ENCODE peak calls at places on chromosome 1, in four cellular contexts. One of them, this sample, is unnamed.

GRCh38 chr1:85452859-85453430 is 12.0 kb downstream of the DDAH1 start:
- ATAC-seq in HepG2: no peak
- ATAC-seq in upper lobe of left lung: no peak
- ATAC-seq in A549: no peak
- ATAC-seq in this sample: no peak

GRCh38 chr1:30887485-30888315 is 20.9 kb downstream of the SDC3 start:
- ATAC-seq in HepG2: no peak
- ATAC-seq in A549: no peak
- ATAC-seq in upper lobe of left lung: no peak
- ATAC-seq in this sample: peak

GRCh38 chr1:38308780-38309179 is 262.2 kb upstream of the POU3F1 start:
- ATAC-seq in HepG2: peak
- ATAC-seq in A549: no peak
- ATAC-seq in upper lobe of left lung: no peak
- ATAC-seq in this sample: no peak

GRCh38 chr1:185644531-185644930 is 89.7 kb upstream of the HMCN1 start:
- ATAC-seq in HepG2: no peak
- ATAC-seq in upper lobe of left lung: no peak
- ATAC-seq in A549: no peak
- ATAC-seq in this sample: no peak

GRCh38 chr1:167052389-167052788 is 37.8 kb downstream of the GPA33 start:
- ATAC-seq in A549: peak
- ATAC-seq in HepG2: peak
- ATAC-seq in upper lobe of left lung: no peak
- ATAC-seq in this sample: no peak

GRCh38 chr1:82165304-82165703 is 364.6 kb downstream of the ADGRL2 start:
- ATAC-seq in A549: no peak
- ATAC-seq in HepG2: no peak
- ATAC-seq in upper lobe of left lung: no peak
- ATAC-seq in this sample: no peak

GRCh38 chr1:24605534-24606295 is 37.4 kb upstream of the SRRM1 start:
- ATAC-seq in A549: no peak
- ATAC-seq in HepG2: peak
- ATAC-seq in upper lobe of left lung: no peak
- ATAC-seq in this sample: no peak

GRCh38 chr1:110136911-110137310 is 13.4 kb upstream of the SLC6A17 start:
- ATAC-seq in A549: no peak
- ATAC-seq in upper lobe of left lung: no peak
- ATAC-seq in HepG2: no peak
- ATAC-seq in this sample: no peak

GRCh38 chr1:52862666-52863458 is 20.3 kb downstream of the ZYG11A start:
- ATAC-seq in upper lobe of left lung: no peak
- ATAC-seq in HepG2: no peak
- ATAC-seq in A549: no peak
- ATAC-seq in this sample: no peak

GRCh38 chr1:204426035-204426436 is 14.4 kb upstream of the PPP1R15B start:
- ATAC-seq in upper lobe of left lung: no peak
- ATAC-seq in HepG2: no peak
- ATAC-seq in A549: peak
- ATAC-seq in this sample: no peak

GRCh38 chr1:67627336-67627735 is 57.7 kb upstream of the GADD45A start:
- ATAC-seq in HepG2: no peak
- ATAC-seq in upper lobe of left lung: no peak
- ATAC-seq in A549: no peak
- ATAC-seq in this sample: no peak

GRCh38 chr1:87279966-87280535 is 48.6 kb upstream of the LMO4 start:
- ATAC-seq in A549: no peak
- ATAC-seq in upper lobe of left lung: no peak
- ATAC-seq in HepG2: no peak
- ATAC-seq in this sample: no peak

GRCh38 chr1:104028670-104029069 is 279.0 kb downstream of the AMY1C start:
- ATAC-seq in HepG2: no peak
- ATAC-seq in A549: no peak
- ATAC-seq in upper lobe of left lung: no peak
- ATAC-seq in this sample: no peak

GRCh38 chr1:40939320-40940059 is 40.0 kb upstream of the CTPS1 start:
- ATAC-seq in A549: peak
- ATAC-seq in HepG2: peak
- ATAC-seq in upper lobe of left lung: peak
- ATAC-seq in this sample: peak

GRCh38 chr1:40948741-40949528 is 30.6 kb upstream of the CTPS1 start:
- ATAC-seq in A549: peak
- ATAC-seq in upper lobe of left lung: peak
- ATAC-seq in HepG2: peak
- ATAC-seq in this sample: no peak

GRCh38 chr1:40944841-40945430 is 34.6 kb upstream of the CTPS1 start:
- ATAC-seq in upper lobe of left lung: peak
- ATAC-seq in HepG2: peak
- ATAC-seq in A549: no peak
- ATAC-seq in this sample: peak

GRCh38 chr1:40945491-40945973 is 34.0 kb upstream of the CTPS1 start:
- ATAC-seq in upper lobe of left lung: no peak
- ATAC-seq in A549: no peak
- ATAC-seq in HepG2: no peak
- ATAC-seq in this sample: no peak

GRCh38 chr1:40944326-40944725 is 35.2 kb upstream of the CTPS1 start:
- ATAC-seq in A549: peak
- ATAC-seq in HepG2: peak
- ATAC-seq in upper lobe of left lung: peak
- ATAC-seq in this sample: peak
- TF ChIP-seq EP300 in A549: peak
- TF ChIP-seq EP300 in HepG2: no peak
- TF ChIP-seq EP300 in upper lobe of left lung: no peak
- TF ChIP-seq EP300 in this sample: no peak

GRCh38 chr1:18411820-18412641 is 68.7 kb upstream of the KLHDC7A start:
- ATAC-seq in upper lobe of left lung: no peak
- ATAC-seq in A549: no peak
- ATAC-seq in HepG2: no peak
- ATAC-seq in this sample: no peak

GRCh38 chr1:18413906-18414305 is 66.8 kb upstream of the KLHDC7A start:
- ATAC-seq in A549: no peak
- ATAC-seq in upper lobe of left lung: no peak
- ATAC-seq in HepG2: no peak
- ATAC-seq in this sample: no peak

GRCh38 chr1:18414321-18414720 is 66.4 kb upstream of the KLHDC7A start:
- ATAC-seq in upper lobe of left lung: no peak
- ATAC-seq in A549: no peak
- ATAC-seq in HepG2: no peak
- ATAC-seq in this sample: no peak

GRCh38 chr1:18411321-18411720 is 69.4 kb upstream of the KLHDC7A start:
- ATAC-seq in HepG2: no peak
- ATAC-seq in A549: no peak
- ATAC-seq in upper lobe of left lung: no peak
- ATAC-seq in this sample: no peak

DNA sequence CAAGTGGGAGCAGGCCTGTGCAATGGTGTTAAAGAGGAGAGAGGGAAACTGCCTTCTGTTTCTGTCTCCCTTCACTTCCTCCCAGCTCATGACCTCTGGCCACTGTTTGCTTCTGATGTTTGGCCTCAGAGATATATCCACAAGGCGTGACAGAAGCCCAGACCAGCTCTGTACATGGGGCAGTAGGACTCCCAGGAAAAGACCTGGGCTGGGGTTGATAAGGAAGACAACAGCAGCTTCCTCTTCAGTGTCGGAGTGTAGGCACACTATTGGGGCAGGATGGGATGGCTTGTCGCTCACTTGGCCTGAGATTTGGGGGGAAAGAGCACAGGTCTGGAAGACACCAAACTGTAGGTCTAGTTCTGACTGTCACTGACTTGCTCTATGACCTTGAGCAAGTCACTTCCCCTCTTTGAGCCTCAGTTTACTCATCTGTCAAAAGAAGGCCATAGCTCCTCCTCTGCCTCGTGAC is 67.8 kb upstream of the KLHDC7A start:
- ATAC-seq in A549: no peak
- ATAC-seq in upper lobe of left lung: no peak
- ATAC-seq in HepG2: no peak
- ATAC-seq in this sample: no peak
- TF ChIP-seq EP300 in A549: no peak
- TF ChIP-seq EP300 in upper lobe of left lung: no peak
- TF ChIP-seq EP300 in HepG2: no peak
- TF ChIP-seq EP300 in this sample: no peak

DNA sequence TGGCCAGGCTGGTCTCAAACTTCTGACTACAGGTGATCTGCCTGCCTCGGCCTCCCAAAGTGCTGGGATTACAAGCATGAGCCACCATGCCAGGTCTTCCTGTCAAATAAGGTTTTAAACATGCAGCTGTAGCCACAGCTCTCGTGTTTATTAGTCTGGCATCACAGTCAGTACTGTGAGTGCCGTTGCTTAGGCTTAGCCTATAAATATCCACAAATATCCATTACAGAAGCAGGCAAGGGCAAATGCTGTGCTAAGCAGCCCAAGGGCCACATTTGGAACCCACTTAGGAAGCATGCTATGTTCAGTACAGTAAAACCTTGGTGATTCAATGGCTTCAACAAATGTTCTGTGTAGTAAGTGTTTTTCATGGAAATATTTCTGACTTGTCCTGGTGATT is 75.9 kb downstream of the KIF1B start:
- ATAC-seq in A549: no peak
- ATAC-seq in upper lobe of left lung: no peak
- ATAC-seq in HepG2: no peak
- ATAC-seq in this sample: peak
- TF ChIP-seq EP300 in A549: no peak
- TF ChIP-seq EP300 in upper lobe of left lung: no peak
- TF ChIP-seq EP300 in HepG2: no peak
- TF ChIP-seq EP300 in this sample: no peak

GRCh38 chr1:182348916-182349747 is 42.5 kb downstream of the GLUL start:
- ATAC-seq in HepG2: peak
- ATAC-seq in A549: no peak
- ATAC-seq in upper lobe of left lung: no peak
- ATAC-seq in this sample: peak
- TF ChIP-seq EP300 in HepG2: no peak
- TF ChIP-seq EP300 in A549: no peak
- TF ChIP-seq EP300 in upper lobe of left lung: no peak
- TF ChIP-seq EP300 in this sample: no peak

DNA sequence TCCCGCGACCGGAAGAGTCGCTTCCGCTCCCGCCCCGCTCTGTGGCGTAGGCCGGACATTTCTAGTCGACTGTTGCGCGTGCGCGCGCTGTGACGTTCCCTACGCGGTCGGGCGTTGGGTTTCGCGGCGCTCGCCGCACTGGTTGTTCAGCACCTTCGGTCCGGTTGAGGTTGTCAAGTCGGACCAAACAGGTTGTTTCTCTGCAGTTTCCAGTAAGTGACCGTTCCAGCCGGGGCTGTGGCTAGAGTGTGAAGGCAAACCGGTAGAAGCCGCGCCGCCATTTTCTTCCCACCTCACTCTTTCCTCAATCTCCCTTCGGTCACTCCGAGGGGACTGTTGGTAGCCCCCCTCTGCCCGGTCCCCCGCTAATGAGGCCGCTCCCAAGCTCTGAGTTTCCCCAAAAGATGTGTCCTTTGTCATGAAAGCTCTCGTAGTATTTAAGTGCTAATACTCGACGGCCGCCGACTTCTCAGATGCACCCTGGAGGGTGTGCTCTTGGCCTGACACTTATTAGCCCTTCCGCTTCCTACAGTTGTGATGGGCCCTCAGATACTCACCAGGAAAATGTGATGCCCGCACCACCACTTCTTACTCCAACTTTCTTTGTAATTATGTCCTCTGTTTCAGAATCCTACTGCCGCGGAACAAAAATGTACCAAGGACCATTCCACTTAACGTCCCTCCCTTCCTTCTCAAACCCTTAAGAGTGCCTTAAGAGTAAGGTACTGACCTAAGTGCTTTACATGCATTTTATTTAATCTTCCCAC is 56.3 kb downstream of the TRAF5 start:
- ATAC-seq in HepG2: peak
- ATAC-seq in upper lobe of left lung: peak
- ATAC-seq in A549: peak
- ATAC-seq in this sample: peak
- TF ChIP-seq EP300 in HepG2: no peak
- TF ChIP-seq EP300 in upper lobe of left lung: no peak
- TF ChIP-seq EP300 in A549: no peak
- TF ChIP-seq EP300 in this sample: no peak

GRCh38 chr1:40039757-40040510 is 595 bp upstream of the CAP1 start:
- ATAC-seq in A549: peak
- ATAC-seq in upper lobe of left lung: peak
- ATAC-seq in HepG2: peak
- ATAC-seq in this sample: peak
- TF ChIP-seq EP300 in A549: no peak
- TF ChIP-seq EP300 in upper lobe of left lung: no peak
- TF ChIP-seq EP300 in HepG2: no peak
- TF ChIP-seq EP300 in this sample: no peak

DNA sequence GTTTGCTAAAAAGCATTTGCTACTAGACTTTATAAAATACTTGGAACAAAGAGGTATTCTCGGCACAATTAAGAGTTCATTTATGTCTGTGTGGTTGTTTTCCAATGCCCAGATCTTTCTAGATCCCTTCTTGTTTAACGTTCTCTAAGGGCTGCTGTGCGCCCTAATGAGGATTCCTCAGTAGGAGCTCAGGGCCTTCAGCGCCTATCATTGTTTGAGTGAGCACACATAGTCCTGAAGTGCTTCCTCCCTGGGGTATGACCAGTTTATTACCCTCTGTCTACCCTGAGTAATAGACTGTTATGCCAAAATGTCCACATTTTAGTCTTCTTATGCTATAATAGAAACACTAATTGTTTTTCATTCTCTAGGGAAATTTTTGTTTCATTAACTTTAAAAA is 69.8 kb upstream of the KIAA1614 start:
- ATAC-seq in upper lobe of left lung: no peak
- ATAC-seq in A549: no peak
- ATAC-seq in HepG2: no peak
- ATAC-seq in this sample: no peak
- TF ChIP-seq EP300 in upper lobe of left lung: no peak
- TF ChIP-seq EP300 in A549: no peak
- TF ChIP-seq EP300 in HepG2: no peak
- TF ChIP-seq EP300 in this sample: no peak

This sample was measured in gastroesophageal sphincter.